ENCODE peak calls at places on chromosomes 11 and 22, in ten cellular contexts. B, I, C, A, V, P, Q, G, M and T are unnamed samples.
A peak's percentile ranks its signal among the peaks of the same experiment; 100 is the strongest.

GRCh38 chr11:10934293-10934850 is 76.5 kb upstream of the ZBED5 start:
- DNase-seq in A (no peak), B (no peak), G (peak; percentile 32), P (no peak), I (no peak), V (no peak), C (no peak), Q (no peak), M (peak; percentile 43), T (peak; percentile 10)

GRCh38 chr11:86666193-86666592 is 6.2 kb downstream of the ME3 start:
- DNase-seq in C (no peak), P (no peak), M (peak; percentile 54), I (no peak), A (no peak), B (no peak), G (no peak), V (no peak), Q (no peak), T (no peak)

GRCh38 chr22:43831561-43832392 is 19.7 kb upstream of the EFCAB6 start:
- DNase-seq in I (no peak), G (no peak), Q (no peak), V (no peak), P (no peak), C (no peak), A (no peak), M (no peak), B (no peak), T (no peak)

GRCh38 chr11:36249271-36249670 is 40.0 kb downstream of the COMMD9 start:
- DNase-seq in V (no peak), A (no peak), M (peak; percentile 93), P (no peak), B (no peak), C (peak; percentile 71), I (no peak), G (no peak), Q (peak; percentile 80), T (no peak)

GRCh38 chr22:26610072-26610958 is 7.5 kb downstream of the CRYBB1 start:
- DNase-seq in C (peak; percentile 95), V (no peak), B (no peak), G (peak; percentile 64), P (peak; percentile 87), Q (peak; percentile 91), M (peak; percentile 59), A (no peak), I (no peak), T (no peak)

GRCh38 chr11:57462597-57462996 is 2.3 kb downstream of the RTN4RL2 start:
- DNase-seq in B (no peak), M (no peak), C (no peak), P (no peak), G (no peak), V (no peak), Q (no peak), I (no peak), A (no peak), T (no peak)

GRCh38 chr11:130452941-130453340 is 4.5 kb downstream of the ADAMTS15 start:
- DNase-seq in V (no peak), C (no peak), Q (no peak), P (no peak), M (no peak), A (peak; percentile 71), G (no peak), B (no peak), I (no peak), T (no peak)

GRCh38 chr22:41931701-41932269 is 5.2 kb upstream of the TNFRSF13C start:
- DNase-seq in Q (no peak), M (no peak), G (no peak), V (no peak), P (no peak), I (no peak), B (no peak), A (peak; percentile 11), C (no peak), T (no peak)

GRCh38 chr22:42879371-42880021 is 22.4 kb upstream of the ARFGAP3 start:
- DNase-seq in M (no peak), Q (no peak), G (no peak), I (no peak), B (no peak), A (no peak), C (no peak), P (no peak), V (no peak), T (no peak)